ENCODE peak calls at places on chromosomes 4 and X, in six cellular contexts. One of them, this sample, is unnamed.

GRCh38 chr4:87973283-87974169 is 2.0 kb upstream of the SPP1 start:
- DNase-seq in IMR-90: peak; percentile 84
- DNase-seq in mesendoderm: peak; percentile 96
- DNase-seq in H9: peak; percentile 58
- DNase-seq in H1: peak; percentile 75
- DNase-seq in mesenchymal stem cell: peak; percentile 95
- DNase-seq in this sample: peak; percentile 44

GRCh38 chr4:77264826-77265225 is 107.8 kb downstream of the CCNG2 start:
- DNase-seq in IMR-90: no peak
- DNase-seq in mesendoderm: no peak
- DNase-seq in H9: no peak
- DNase-seq in H1: no peak
- DNase-seq in mesenchymal stem cell: no peak
- DNase-seq in this sample: no peak

GRCh38 chrX:17441965-17442364 is 67.0 kb downstream of the NHS start:
- DNase-seq in IMR-90: peak; percentile 74
- DNase-seq in mesendoderm: no peak
- DNase-seq in H9: no peak
- DNase-seq in H1: no peak
- DNase-seq in mesenchymal stem cell: peak; percentile 1
- DNase-seq in this sample: no peak

GRCh38 chr4:19748911-19749473 is 502.7 kb upstream of the SLIT2 start:
- DNase-seq in IMR-90: peak; percentile 5
- DNase-seq in mesendoderm: no peak
- DNase-seq in H9: no peak
- DNase-seq in H1: no peak
- DNase-seq in mesenchymal stem cell: peak; percentile 77
- DNase-seq in this sample: no peak

GRCh38 chrX:56783450-56783831 is 54.4 kb downstream of the NBDY start:
- DNase-seq in IMR-90: peak; percentile 65
- DNase-seq in mesendoderm: no peak
- DNase-seq in H9: peak; percentile 43
- DNase-seq in H1: no peak
- DNase-seq in mesenchymal stem cell: no peak
- DNase-seq in this sample: no peak

GRCh38 chr4:125688841-125689240 is 374.1 kb downstream of the FAT4 start:
- DNase-seq in IMR-90: no peak
- DNase-seq in mesendoderm: no peak
- DNase-seq in H9: no peak
- DNase-seq in H1: no peak
- DNase-seq in mesenchymal stem cell: no peak
- DNase-seq in this sample: no peak

GRCh38 chr4:184261246-184261645 is 43.6 kb upstream of the ENPP6 start:
- DNase-seq in IMR-90: no peak
- DNase-seq in mesendoderm: no peak
- DNase-seq in H9: no peak
- DNase-seq in H1: no peak
- DNase-seq in mesenchymal stem cell: no peak
- DNase-seq in this sample: no peak

GRCh38 chr4:78480286-78480685 is 71.3 kb upstream of the ANXA3 start:
- DNase-seq in IMR-90: no peak
- DNase-seq in mesendoderm: no peak
- DNase-seq in H9: no peak
- DNase-seq in H1: no peak
- DNase-seq in mesenchymal stem cell: no peak
- DNase-seq in this sample: no peak

GRCh38 chr4:169621754-169622481 is 1.5 kb downstream of the CLCN3 start:
- DNase-seq in IMR-90: peak; percentile 90
- DNase-seq in mesendoderm: no peak
- DNase-seq in H9: no peak
- DNase-seq in H1: no peak
- DNase-seq in mesenchymal stem cell: peak; percentile 94
- DNase-seq in this sample: no peak

GRCh38 chr4:132384709-132385108 is 764.4 kb upstream of the PCDH10 start:
- DNase-seq in IMR-90: no peak
- DNase-seq in mesendoderm: no peak
- DNase-seq in H9: no peak
- DNase-seq in H1: no peak
- DNase-seq in mesenchymal stem cell: no peak
- DNase-seq in this sample: no peak

GRCh38 chr4:186514271-186514950 is 41.0 kb downstream of the MTNR1A start:
- DNase-seq in IMR-90: peak; percentile 5
- DNase-seq in mesendoderm: no peak
- DNase-seq in H9: no peak
- DNase-seq in H1: no peak
- DNase-seq in mesenchymal stem cell: no peak
- DNase-seq in this sample: no peak

GRCh38 chr4:94957030-94957429 is 199.3 kb downstream of the BMPR1B start:
- DNase-seq in IMR-90: no peak
- DNase-seq in mesendoderm: peak; percentile 77
- DNase-seq in H9: peak; percentile 28
- DNase-seq in H1: no peak
- DNase-seq in mesenchymal stem cell: no peak
- DNase-seq in this sample: peak; percentile 42

GRCh38 chr4:169286562-169287301 is 16.0 kb upstream of the SH3RF1 start:
- DNase-seq in IMR-90: peak; percentile 19
- DNase-seq in mesendoderm: peak; percentile 23
- DNase-seq in H9: no peak
- DNase-seq in H1: no peak
- DNase-seq in mesenchymal stem cell: no peak
- DNase-seq in this sample: no peak

GRCh38 chr4:70603856-70604255 is 11.8 kb downstream of the AMBN start:
- DNase-seq in IMR-90: peak; percentile 58
- DNase-seq in mesendoderm: no peak
- DNase-seq in H9: no peak
- DNase-seq in H1: no peak
- DNase-seq in mesenchymal stem cell: peak; percentile 34
- DNase-seq in this sample: no peak

GRCh38 chr4:36758312-36758690 is 476.9 kb downstream of the DTHD1 start:
- DNase-seq in IMR-90: no peak
- DNase-seq in mesendoderm: peak; percentile 68
- DNase-seq in H9: no peak
- DNase-seq in H1: no peak
- DNase-seq in mesenchymal stem cell: no peak
- DNase-seq in this sample: no peak

GRCh38 chrX:9379697-9380551 is 84.9 kb upstream of the TBL1X start:
- DNase-seq in IMR-90: peak; percentile 61
- DNase-seq in mesendoderm: no peak
- DNase-seq in H9: no peak
- DNase-seq in H1: no peak
- DNase-seq in mesenchymal stem cell: peak; percentile 38
- DNase-seq in this sample: no peak

GRCh38 chr4:74366367-74366891 is 1.5 kb downstream of the EREG start:
- DNase-seq in IMR-90: no peak
- DNase-seq in mesendoderm: no peak
- DNase-seq in H9: no peak
- DNase-seq in H1: no peak
- DNase-seq in mesenchymal stem cell: peak; percentile 41
- DNase-seq in this sample: no peak

GRCh38 chr4:20684852-20685763 is 15.2 kb upstream of the PACRGL start:
- DNase-seq in IMR-90: peak; percentile 27
- DNase-seq in mesendoderm: no peak
- DNase-seq in H9: no peak
- DNase-seq in H1: no peak
- DNase-seq in mesenchymal stem cell: peak; percentile 40
- DNase-seq in this sample: no peak

GRCh38 chrX:69493193-69493592 is 10.9 kb upstream of the NALF2 start:
- DNase-seq in IMR-90: no peak
- DNase-seq in mesendoderm: peak; percentile 74
- DNase-seq in H9: peak; percentile 61
- DNase-seq in H1: peak; percentile 72
- DNase-seq in mesenchymal stem cell: no peak
- DNase-seq in this sample: peak; percentile 31

GRCh38 chrX:70353524-70353923 is 63.6 kb downstream of the KIF4A start:
- DNase-seq in IMR-90: peak; percentile 8
- DNase-seq in mesendoderm: no peak
- DNase-seq in H9: no peak
- DNase-seq in H1: no peak
- DNase-seq in mesenchymal stem cell: no peak
- DNase-seq in this sample: no peak

GRCh38 chrX:150155396-150156048 is 207.6 kb upstream of the MAMLD1 start:
- DNase-seq in IMR-90: peak; percentile 55
- DNase-seq in mesendoderm: no peak
- DNase-seq in H9: no peak
- DNase-seq in H1: no peak
- DNase-seq in mesenchymal stem cell: peak; percentile 72
- DNase-seq in this sample: no peak

GRCh38 chr4:1727117-1728031 is 6.1 kb downstream of the TACC3 start:
- DNase-seq in IMR-90: peak; percentile 75
- DNase-seq in mesendoderm: no peak
- DNase-seq in H9: no peak
- DNase-seq in H1: no peak
- DNase-seq in mesenchymal stem cell: peak; percentile 83
- DNase-seq in this sample: no peak

GRCh38 chrX:44261286-44261685 is 82.2 kb downstream of the EFHC2 start:
- DNase-seq in IMR-90: no peak
- DNase-seq in mesendoderm: no peak
- DNase-seq in H9: no peak
- DNase-seq in H1: no peak
- DNase-seq in mesenchymal stem cell: no peak
- DNase-seq in this sample: no peak

GRCh38 chr4:88001871-88002270 is 5.6 kb upstream of the PKD2 start:
- DNase-seq in IMR-90: no peak
- DNase-seq in mesendoderm: peak; percentile 62
- DNase-seq in H9: no peak
- DNase-seq in H1: no peak
- DNase-seq in mesenchymal stem cell: no peak
- DNase-seq in this sample: no peak

GRCh38 chr4:85555210-85555609 is 80.3 kb downstream of the ARHGAP24 start:
- DNase-seq in IMR-90: no peak
- DNase-seq in mesendoderm: no peak
- DNase-seq in H9: no peak
- DNase-seq in H1: no peak
- DNase-seq in mesenchymal stem cell: no peak
- DNase-seq in this sample: no peak

GRCh38 chr4:19224820-19225219 is 1026.9 kb upstream of the SLIT2 start:
- DNase-seq in IMR-90: peak; percentile 42
- DNase-seq in mesendoderm: peak; percentile 25
- DNase-seq in H9: no peak
- DNase-seq in H1: no peak
- DNase-seq in mesenchymal stem cell: peak; percentile 38
- DNase-seq in this sample: no peak

GRCh38 chr4:48190839-48191238 is 56.8 kb upstream of the TXK start:
- DNase-seq in IMR-90: no peak
- DNase-seq in mesendoderm: no peak
- DNase-seq in H9: no peak
- DNase-seq in H1: no peak
- DNase-seq in mesenchymal stem cell: no peak
- DNase-seq in this sample: no peak

DNA sequence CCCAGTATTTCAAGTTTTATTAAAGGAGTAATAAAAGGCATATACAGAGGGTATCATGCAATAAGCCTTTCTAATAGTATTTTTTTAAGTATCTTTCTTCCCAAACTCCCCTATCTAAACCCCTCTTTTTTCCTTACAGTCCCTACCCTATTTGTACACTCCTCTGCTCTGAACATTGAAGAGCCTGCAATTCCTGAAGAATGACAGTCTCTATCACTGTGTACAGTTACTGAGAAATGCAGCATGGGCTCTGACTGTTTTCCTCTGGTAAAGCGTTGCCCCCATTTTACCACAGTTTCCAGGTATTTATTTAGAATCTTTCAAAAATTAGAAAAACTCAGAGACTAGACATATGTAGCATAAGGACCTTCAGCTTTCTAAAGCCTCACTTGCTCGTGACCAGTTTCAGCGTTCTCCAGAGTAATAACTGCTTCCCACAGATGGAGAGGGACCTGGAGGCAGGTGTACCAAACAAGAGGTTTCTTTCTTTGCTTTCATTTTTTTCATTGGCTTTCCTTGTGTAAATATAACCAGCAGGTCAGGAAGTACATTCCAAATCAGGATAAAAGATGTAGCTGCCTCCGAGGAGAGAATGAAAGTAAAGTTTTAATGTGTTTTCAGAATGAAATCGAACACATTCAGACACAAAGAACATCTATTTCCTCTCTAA is 230.8 kb downstream of the CFAP299 start:
- DNase-seq in IMR-90: no peak
- DNase-seq in mesendoderm: no peak
- DNase-seq in H9: no peak
- DNase-seq in H1: no peak
- DNase-seq in mesenchymal stem cell: no peak
- DNase-seq in this sample: no peak
- H3K9ac ChIP-seq in IMR-90: no peak overlapping the region
- H3K9ac ChIP-seq in mesendoderm: no peak overlapping the region
- H3K9ac ChIP-seq in H9: no peak overlapping the region
- H3K9ac ChIP-seq in H1: no peak overlapping the region
- H3K9ac ChIP-seq in mesenchymal stem cell: peak overlapping the region; percentile 69
- H3K9ac ChIP-seq in this sample: no peak overlapping the region

DNA sequence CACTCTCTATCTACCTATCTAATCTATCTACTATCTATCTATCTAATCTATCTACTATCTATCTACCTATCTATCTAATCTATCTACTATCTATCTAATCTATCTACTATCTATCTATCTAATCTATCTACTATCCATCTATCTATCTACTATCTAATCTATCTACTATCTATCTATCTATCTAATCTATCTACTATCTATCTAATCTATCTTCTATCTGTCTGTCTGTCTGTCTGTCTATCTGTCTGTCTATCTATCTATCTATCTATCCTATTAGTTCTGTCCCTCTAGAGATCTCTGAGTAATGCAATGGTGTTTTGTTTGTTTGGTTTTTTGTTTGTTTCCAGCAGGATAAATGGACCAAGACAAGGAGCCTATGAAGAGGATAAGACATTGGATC is 9.4 kb upstream of the ASMTL start:
- DNase-seq in IMR-90: no peak
- DNase-seq in mesendoderm: no peak
- DNase-seq in H9: no peak
- DNase-seq in H1: no peak
- DNase-seq in mesenchymal stem cell: no peak
- DNase-seq in this sample: no peak
- H3K27ac ChIP-seq in IMR-90: no peak overlapping the region
- H3K27ac ChIP-seq in mesendoderm: no peak overlapping the region
- H3K27ac ChIP-seq in H9: no peak overlapping the region
- H3K27ac ChIP-seq in H1: no peak overlapping the region
- H3K27ac ChIP-seq in mesenchymal stem cell: no peak overlapping the region
- H3K27ac ChIP-seq in this sample: no peak overlapping the region

DNA sequence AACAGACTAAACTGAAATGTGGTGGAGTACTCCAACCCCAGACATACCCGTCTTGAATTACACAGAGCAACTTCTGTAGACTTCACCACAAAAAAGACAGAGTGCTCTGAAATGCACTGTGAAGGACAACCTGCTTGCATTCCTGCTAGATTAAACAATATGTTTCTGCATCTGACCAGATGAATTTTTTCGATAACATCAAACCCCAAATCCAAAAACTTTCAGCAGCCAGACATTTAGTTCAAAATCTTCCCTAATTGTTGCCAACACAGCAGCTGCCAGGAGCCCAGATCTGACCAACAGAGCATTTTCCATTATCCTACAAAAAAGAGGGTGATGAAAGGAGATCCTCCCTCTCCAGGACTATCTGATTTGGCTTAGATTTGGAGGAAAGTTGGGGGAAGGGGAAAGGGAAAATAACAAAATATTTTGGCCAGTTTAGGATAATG is 356.5 kb downstream of the PDGFC start:
- DNase-seq in IMR-90: peak; percentile 92
- DNase-seq in mesendoderm: no peak
- DNase-seq in H9: no peak
- DNase-seq in H1: no peak
- DNase-seq in mesenchymal stem cell: no peak
- DNase-seq in this sample: no peak
- H2BK5ac ChIP-seq in IMR-90: peak overlapping the region; percentile 53
- H2BK5ac ChIP-seq in mesendoderm: no peak overlapping the region
- H2BK5ac ChIP-seq in H9: no peak overlapping the region
- H2BK5ac ChIP-seq in H1: no peak overlapping the region
- H2BK5ac ChIP-seq in mesenchymal stem cell: no peak overlapping the region
- H2BK5ac ChIP-seq in this sample: no peak overlapping the region

GRCh38 chr4:10101559-10102192 is 14.9 kb downstream of the WDR1 start:
- DNase-seq in IMR-90: no peak
- DNase-seq in mesendoderm: no peak
- DNase-seq in H9: no peak
- DNase-seq in H1: no peak
- DNase-seq in mesenchymal stem cell: no peak
- DNase-seq in this sample: no peak
- H3K9ac ChIP-seq in IMR-90: no peak overlapping the region
- H3K9ac ChIP-seq in mesendoderm: no peak overlapping the region
- H3K9ac ChIP-seq in H9: no peak overlapping the region
- H3K9ac ChIP-seq in H1: no peak overlapping the region
- H3K9ac ChIP-seq in mesenchymal stem cell: peak overlapping the region; percentile 57
- H3K9ac ChIP-seq in this sample: no peak overlapping the region